ENCODE peak calls at places on chromosomes 6 and 20, in four cellular contexts. B, J, Y and X are unnamed samples.

GRCh38 chr6:85449818-85450577 is at the start of gene NT5E:
- DNase-seq in B (peak; percentile 70), J (peak; percentile 90), Y (peak; percentile 88), X (peak; percentile 91)

GRCh38 chr6:169723991-169724553 is at the start of gene PHF10:
- DNase-seq in B (peak; percentile 36), J (peak; percentile 84), Y (peak; percentile 64), X (peak; percentile 82)

GRCh38 chr6:106820412-106820852 is 154.1 kb downstream of the CD24 start:
- DNase-seq in B (no peak), J (no peak), Y (no peak), X (no peak)

GRCh38 chr20:10454135-10454750 is 19.1 kb downstream of the SLX4IP start:
- DNase-seq in B (no peak), J (no peak), Y (no peak), X (no peak)

GRCh38 chr6:46734867-46735719 is at the start of gene PLA2G7:
- DNase-seq in B (peak; percentile 18), J (peak; percentile 35), Y (peak; percentile 46), X (peak; percentile 82)

GRCh38 chr6:168300975-168301647 is 18.5 kb downstream of the DACT2 start:
- DNase-seq in B (no peak), J (no peak), Y (no peak), X (no peak)

GRCh38 chr6:8006208-8006607 is 58.0 kb downstream of the BLOC1S5 start:
- DNase-seq in B (no peak), J (peak; percentile 57), Y (no peak), X (no peak)

GRCh38 chr6:133817460-133818047 is 71.4 kb upstream of the TCF21 start:
- DNase-seq in B (peak; percentile 16), J (peak; percentile 56), Y (no peak), X (no peak)

GRCh38 chr6:39769012-39769411 is 23.2 kb upstream of the DAAM2 start:
- DNase-seq in B (no peak), J (no peak), Y (no peak), X (no peak)

GRCh38 chr6:26187981-26188635 is 100.9 kb downstream of the HFE start:
- DNase-seq in B (peak; percentile 48), J (no peak), Y (no peak), X (peak; percentile 78)

GRCh38 chr6:107820571-107821261 is 3.4 kb downstream of the SCML4 start:
- DNase-seq in B (no peak), J (peak; percentile 37), Y (no peak), X (no peak)

GRCh38 chr6:142737368-142738060 is 207.5 kb downstream of the HIVEP2 start:
- DNase-seq in B (no peak), J (no peak), Y (no peak), X (no peak)

GRCh38 chr6:75296811-75297779 is 12.5 kb upstream of the TMEM30A start:
- DNase-seq in B (no peak), J (peak; percentile 33), Y (no peak), X (no peak)

GRCh38 chr20:63952210-63952535 is 4.0 kb downstream of the UCKL1 start:
- DNase-seq in B (no peak), J (no peak), Y (peak; percentile 58), X (no peak)
- H3K4me1 ChIP-seq in B (peaks cover 62% of the 10 kb centered on the region), J (peaks cover 19% of the 10 kb centered on the region), Y (peaks cover 71% of the 10 kb centered on the region), X (peaks cover 14% of the 10 kb centered on the region)

GRCh38 chr6:120058410-120058809 is 708.8 kb upstream of the MAN1A1 start:
- DNase-seq in B (no peak), J (no peak), Y (no peak), X (no peak)

GRCh38 chr6:120055071-120055470 is 705.5 kb upstream of the MAN1A1 start:
- DNase-seq in B (no peak), J (no peak), Y (no peak), X (no peak)

GRCh38 chr6:120056085-120056484 is 706.5 kb upstream of the MAN1A1 start:
- DNase-seq in B (no peak), J (no peak), Y (no peak), X (no peak)
- TF ChIP-seq CTCF in B (no peak), J (peak; percentile 42), Y (no peak), X (no peak)

GRCh38 chr20:40431611-40432010 is 257.4 kb downstream of the MAFB start:
- DNase-seq in B (no peak), J (no peak), Y (no peak), X (no peak)
- H3K4me1 ChIP-seq in B (no peaks in the 10 kb centered on the region), J (no peaks in the 10 kb centered on the region), Y (no peaks in the 10 kb centered on the region), X (no peaks in the 10 kb centered on the region)

GRCh38 chr20:56994006-56994405 is 272.4 kb downstream of the BMP7 start:
- DNase-seq in B (no peak), J (no peak), Y (no peak), X (no peak)

GRCh38 chr20:56995157-56995556 is 271.3 kb downstream of the BMP7 start:
- DNase-seq in B (no peak), J (no peak), Y (no peak), X (no peak)

GRCh38 chr20:56996533-56996932 is 269.9 kb downstream of the BMP7 start:
- DNase-seq in B (no peak), J (no peak), Y (no peak), X (no peak)

GRCh38 chr20:56993020-56993419 is 273.4 kb downstream of the BMP7 start:
- DNase-seq in B (no peak), J (no peak), Y (no peak), X (no peak)

DNA sequence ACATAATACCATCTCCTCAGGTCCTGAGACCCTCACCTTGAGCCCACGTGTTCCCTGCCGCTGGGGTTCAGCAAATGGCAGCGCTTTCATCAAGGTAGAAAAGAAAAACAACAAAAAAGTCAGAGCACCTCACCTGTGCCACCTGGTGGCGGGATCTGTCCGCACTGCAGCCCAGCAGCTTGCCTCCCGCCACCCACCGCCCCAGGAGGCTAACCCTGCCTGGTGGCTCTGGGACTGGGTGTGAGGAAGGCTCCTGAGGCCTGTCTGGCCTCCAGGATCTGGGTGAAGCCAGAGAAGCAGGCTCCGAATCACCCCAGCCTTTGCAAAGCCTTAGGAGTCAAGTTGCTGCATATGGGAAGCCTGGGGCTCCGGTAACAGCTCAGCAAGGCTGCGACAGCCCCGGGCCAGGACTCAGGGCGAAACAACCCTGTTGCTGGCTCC is 270.8 kb downstream of the BMP7 start:
- DNase-seq in B (no peak), J (peak; percentile 59), Y (no peak), X (no peak)
- TF ChIP-seq CTCF in B (peak; percentile 43), J (peak; percentile 59), Y (no peak), X (no peak)